ENCODE peak calls at places on chromosomes 4 and X, in seven cellular contexts. S, J, F, I, G, M and H are unnamed samples.

GRCh38 chrX:7828594-7828993 is 14.4 kb upstream of the VCX start:
- DNase-seq in F (no peak), S (no peak), J (no peak), M (peak; percentile 1), G (peak; percentile 5), I (no peak), H (peak; percentile 3)

GRCh38 chr4:133711817-133712216 is 489.8 kb downstream of the PABPC4L start:
- DNase-seq in M (no peak), S (no peak), J (no peak), F (no peak), I (no peak), G (no peak), H (no peak)

GRCh38 chr4:118280501-118281218 is 72.1 kb downstream of the PRSS12 start:
- DNase-seq in M (peak; percentile 74), S (peak; percentile 50), G (peak; percentile 22), J (peak; percentile 67), I (no peak), F (peak; percentile 38), H (no peak)

GRCh38 chr4:103400405-103400804 is 202.3 kb upstream of the CENPE start:
- DNase-seq in M (peak; percentile 38), I (no peak), J (no peak), G (no peak), S (no peak), F (peak; percentile 12), H (no peak)

GRCh38 chr4:174429701-174430100 is 92.6 kb downstream of the HPGD start:
- DNase-seq in J (no peak), I (no peak), S (no peak), M (no peak), F (no peak), G (no peak), H (no peak)

GRCh38 chr4:186021461-186022167 is 47.3 kb upstream of the TLR3 start:
- DNase-seq in G (no peak), M (peak; percentile 30), S (peak; percentile 82), J (no peak), I (no peak), F (no peak), H (peak; percentile 40)

GRCh38 chr4:80101768-80102116 is 28.7 kb upstream of the ANTXR2 start:
- DNase-seq in M (no peak), F (no peak), J (no peak), G (no peak), I (no peak), S (no peak), H (no peak)

GRCh38 chr4:65170768-65171514 is 499.3 kb downstream of the EPHA5 start:
- DNase-seq in J (no peak), I (no peak), S (no peak), M (no peak), G (no peak), F (no peak), H (no peak)

GRCh38 chr4:46844325-46844917 is 64.6 kb downstream of the COX7B2 start:
- DNase-seq in G (peak; percentile 26), F (peak; percentile 4), J (peak; percentile 27), M (peak; percentile 50), S (peak; percentile 23), I (no peak), H (peak; percentile 50)

GRCh38 chrX:10555846-10556245 is 64.5 kb downstream of the MID1 start:
- DNase-seq in S (no peak), M (no peak), F (no peak), G (no peak), J (no peak), I (no peak), H (no peak)

GRCh38 chr4:37822220-37822619 is 4.3 kb upstream of the PGM2 start:
- DNase-seq in S (no peak), J (no peak), I (no peak), M (no peak), F (no peak), G (no peak), H (no peak)

GRCh38 chr4:29151584-29151983 is 1568.6 kb upstream of the PCDH7 start:
- DNase-seq in I (no peak), G (no peak), F (no peak), S (no peak), J (no peak), M (no peak), H (no peak)

GRCh38 chrX:112746812-112747630 is 67.3 kb upstream of the LHFPL1 start:
- DNase-seq in F (no peak), J (no peak), M (no peak), S (no peak), I (no peak), G (no peak), H (no peak)

GRCh38 chr4:101961144-101961543 is 170.6 kb downstream of the BANK1 start:
- DNase-seq in S (no peak), G (no peak), F (no peak), J (peak; percentile 18), M (no peak), I (no peak), H (no peak)

GRCh38 chr4:47642985-47643745 is 158.1 kb downstream of the ATP10D start:
- DNase-seq in S (no peak), I (no peak), F (no peak), J (no peak), G (no peak), M (no peak), H (no peak)

GRCh38 chrX:46572295-46572936 is 1.1 kb upstream of the CHST7 start:
- DNase-seq in M (no peak), S (no peak), I (no peak), J (no peak), G (peak; percentile 8), F (peak; percentile 64), H (no peak)

GRCh38 chrX:1598021-1598875 is 6.8 kb downstream of the AKAP17A start:
- DNase-seq in I (no peak), J (no peak), F (no peak), S (no peak), M (no peak), G (no peak), H (no peak)

GRCh38 chr4:88991746-88992145 is 65.2 kb downstream of the FAM13A start:
- DNase-seq in G (no peak), J (no peak), I (no peak), S (no peak), F (no peak), M (no peak), H (no peak)

GRCh38 chr4:41339812-41340809 is 83.4 kb downstream of the UCHL1 start:
- DNase-seq in I (no peak), M (no peak), F (no peak), J (no peak), S (peak; percentile 70), G (no peak), H (no peak)

GRCh38 chr4:122293374-122294365 is 85.1 kb upstream of the ADAD1 start:
- DNase-seq in I (no peak), S (no peak), F (no peak), G (no peak), J (no peak), M (no peak), H (no peak)

GRCh38 chr4:86338989-86339388 is 20.9 kb downstream of the MAPK10 start:
- DNase-seq in S (no peak), J (peak; percentile 13), G (no peak), F (no peak), M (no peak), I (peak; percentile 2), H (no peak)

GRCh38 chr4:83639849-83640493 is 104.1 kb downstream of the GPAT3 start:
- DNase-seq in J (peak; percentile 71), G (peak; percentile 67), F (peak; percentile 42), S (peak; percentile 47), M (peak; percentile 71), I (no peak), H (peak; percentile 78)

GRCh38 chr4:52250124-52250523 is 199.0 kb downstream of the SPATA18 start:
- DNase-seq in G (no peak), I (no peak), M (no peak), S (no peak), J (no peak), F (no peak), H (no peak)
- TF ChIP-seq JUND in G (no peak), I (no peak), M (no peak), S (no peak), J (no peak), F (no peak), H (no peak)

GRCh38 chrX:43551590-43551989 is 104.5 kb upstream of the MAOA start:
- DNase-seq in G (no peak), I (no peak), S (no peak), F (no peak), M (no peak), J (no peak), H (no peak)
- TF ChIP-seq JUND in G (no peak), I (no peak), S (no peak), F (no peak), M (no peak), J (no peak), H (no peak)

GRCh38 chrX:48649109-48649508 is 34.5 kb upstream of the WAS start:
- DNase-seq in I (no peak), J (no peak), F (no peak), S (no peak), G (no peak), M (no peak), H (no peak)

GRCh38 chrX:48645669-48646068 is 37.9 kb upstream of the WAS start:
- DNase-seq in I (no peak), M (no peak), J (no peak), G (no peak), S (no peak), F (no peak), H (no peak)

GRCh38 chrX:48648299-48648698 is 35.3 kb upstream of the WAS start:
- DNase-seq in I (peak; percentile 54), M (peak; percentile 28), F (no peak), G (no peak), J (no peak), S (peak; percentile 49), H (no peak)
- TF ChIP-seq JUND in I (no peak), M (no peak), F (no peak), G (no peak), J (no peak), S (no peak), H (no peak)

GRCh38 chrX:153662266-153662665 is 11.3 kb downstream of the PNCK start:
- DNase-seq in G (peak; percentile 23), F (no peak), J (peak; percentile 51), I (no peak), M (peak; percentile 48), S (peak; percentile 27), H (no peak)
- TF ChIP-seq JUND in G (peak; percentile 11), F (no peak), J (no peak), I (no peak), M (no peak), S (no peak), H (no peak)

DNA sequence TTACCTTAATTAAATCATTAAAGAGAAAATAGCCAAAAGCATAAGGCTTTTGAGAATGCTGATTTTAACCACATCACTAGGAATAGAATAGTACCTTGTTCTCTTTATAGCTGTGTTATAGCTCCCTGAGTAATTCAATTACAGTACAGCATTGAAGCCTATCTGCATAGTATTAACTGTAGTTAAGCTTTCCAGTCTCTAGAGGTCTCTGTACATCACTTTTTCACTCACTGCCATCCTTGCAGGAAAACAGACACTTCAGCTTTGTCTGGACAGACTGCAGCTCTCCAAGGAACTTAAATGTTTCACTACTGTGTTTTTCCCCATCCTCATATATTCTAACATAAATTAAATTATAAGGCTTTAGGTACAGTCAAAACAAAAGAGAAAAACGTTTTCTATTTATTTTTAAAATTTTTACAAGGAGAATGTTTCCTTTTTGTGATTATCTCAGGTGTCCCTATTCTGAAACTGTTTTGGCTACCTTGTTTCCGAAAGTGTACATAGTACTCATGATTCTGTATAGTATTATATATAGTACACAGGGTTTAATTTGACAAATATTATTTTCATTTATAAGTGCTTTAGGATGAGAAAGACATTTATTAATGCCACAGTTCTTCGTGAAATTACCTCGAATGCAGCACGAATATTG is 407.9 kb downstream of the PCDH18 start:
- DNase-seq in G (no peak), J (peak; percentile 53), S (peak; percentile 42), I (no peak), M (peak; percentile 17), F (peak; percentile 1), H (peak; percentile 2)
- TF ChIP-seq JUND in G (no peak), J (no peak), S (no peak), I (no peak), M (no peak), F (no peak), H (no peak)